ENCODE peak calls at places on chromosomes 4 and X, in four cellular contexts. Y is upper lobe of right lung, X is heart right ventricle, K is MM.1S. J is an unnamed sample.

GRCh38 chr4:102598102-102598758 is 97.1 kb downstream of the NFKB1 start:
- DNase-seq in Y (no peak), X (no peak), K (no peak), J (no peak)

GRCh38 chr4:66688674-66689073 is 856.6 kb downstream of the CENPC start:
- DNase-seq in Y (no peak), X (no peak), K (peak; percentile 27), J (no peak)

GRCh38 chrX:45850197-45850774 is 649.6 kb upstream of the DIPK2B start:
- DNase-seq in Y (no peak), X (no peak), K (peak; percentile 38), J (no peak)

GRCh38 chr4:110636677-110637407 is 14.0 kb upstream of the PITX2 start:
- DNase-seq in Y (no peak), X (no peak), K (no peak), J (no peak)

GRCh38 chrX:111585337-111585736 is 73.9 kb downstream of the SERTM2 start:
- DNase-seq in Y (no peak), X (no peak), K (no peak), J (no peak)

GRCh38 chr4:148415500-148415899 is 26.7 kb downstream of the NR3C2 start:
- DNase-seq in Y (no peak), X (no peak), K (no peak), J (no peak)

GRCh38 chrX:16160729-16161128 is 6.6 kb upstream of the MAGEB17 start:
- DNase-seq in Y (no peak), X (no peak), K (no peak), J (no peak)

GRCh38 chr4:156293657-156294297 is 340.1 kb upstream of the CTSO start:
- DNase-seq in Y (no peak), X (no peak), K (no peak), J (no peak)

GRCh38 chrX:47561653-47562151 is 697 bp downstream of the ARAF start:
- DNase-seq in Y (no peak), X (no peak), K (no peak), J (no peak)

GRCh38 chr4:52408037-52408436 is 251.1 kb downstream of the USP46 start:
- DNase-seq in Y (no peak), X (no peak), K (no peak), J (no peak)

GRCh38 chr4:651884-652642 is 22.0 kb downstream of the ATP5ME start:
- DNase-seq in Y (no peak), X (no peak), K (no peak), J (no peak)

GRCh38 chr4:156686120-156686519 is 285.5 kb downstream of the PDGFC start:
- DNase-seq in Y (no peak), X (no peak), K (no peak), J (no peak)

GRCh38 chrX:150833454-150834056 is 64.9 kb downstream of the CD99L2 start:
- DNase-seq in Y (no peak), X (no peak), K (no peak), J (no peak)

GRCh38 chrX:100745806-100746537 is 14.1 kb upstream of the SYTL4 start:
- DNase-seq in Y (no peak), X (no peak), K (no peak), J (no peak)

GRCh38 chr4:69095301-69095731 is 958 bp upstream of the UGT2B7 start:
- DNase-seq in Y (no peak), X (no peak), K (no peak), J (no peak)

GRCh38 chr4:99855677-99856076 is 38.5 kb downstream of the LAMTOR3 start:
- DNase-seq in Y (no peak), X (no peak), K (peak; percentile 71), J (no peak)

GRCh38 chr4:55398461-55398860 is 2.7 kb downstream of the TMEM165 start:
- DNase-seq in Y (no peak), X (no peak), K (no peak), J (no peak)

GRCh38 chr4:166400270-166400894 is 527.3 kb downstream of the TLL1 start:
- DNase-seq in Y (no peak), X (no peak), K (no peak), J (no peak)

GRCh38 chr4:144302704-144303536 is 162.4 kb upstream of the GYPA start:
- DNase-seq in Y (no peak), X (no peak), K (no peak), J (no peak)

GRCh38 chr4:90357117-90357710 is 230.0 kb downstream of the CCSER1 start:
- DNase-seq in Y (no peak), X (no peak), K (peak; percentile 69), J (no peak)

GRCh38 chr4:102139132-102139573 is 206.1 kb downstream of the SLC39A8 start:
- DNase-seq in Y (no peak), X (no peak), K (no peak), J (no peak)

GRCh38 chr4:4837921-4838601 is 21.4 kb upstream of the MSX1 start:
- DNase-seq in Y (peak; percentile 16), X (no peak), K (no peak), J (no peak)

GRCh38 chr4:1002131-1002630 is 9.0 kb upstream of the SLC26A1 start:
- DNase-seq in Y (peak; percentile 82), X (no peak), K (no peak), J (no peak)

GRCh38 chrX:49039598-49040375 is 3.4 kb downstream of the TFE3 start:
- DNase-seq in Y (peak; percentile 81), X (peak; percentile 46), K (peak; percentile 60), J (peak; percentile 18)

GRCh38 chr4:184614509-184614908 is 34.7 kb downstream of the CASP3 start:
- DNase-seq in Y (no peak), X (no peak), K (no peak), J (no peak)

GRCh38 chr4:2767705-2768074 is 11.6 kb upstream of the TNIP2 start:
- DNase-seq in Y (no peak), X (peak; percentile 79), K (no peak), J (no peak)

GRCh38 chrX:111568356-111568755 is 56.9 kb downstream of the SERTM2 start:
- DNase-seq in Y (no peak), X (no peak), K (no peak), J (no peak)

GRCh38 chrX:55056820-55057690 is 17.8 kb upstream of the PAGE2B start:
- DNase-seq in Y (no peak), X (no peak), K (peak; percentile 28), J (peak; percentile 17)

GRCh38 chr4:91734682-91735081 is 569.1 kb upstream of the GRID2 start:
- DNase-seq in Y (no peak), X (no peak), K (no peak), J (no peak)

GRCh38 chr4:79526970-79527565 is 119.0 kb upstream of the GK2 start:
- DNase-seq in Y (no peak), X (no peak), K (no peak), J (no peak)
- H3K4me3 ChIP-seq in Y (no peak overlapping the region), X (no peak overlapping the region), K (no peak overlapping the region), J (no peak overlapping the region)

GRCh38 chr4:150308824-150309472 is 230.7 kb downstream of the DCLK2 start:
- DNase-seq in Y (no peak), X (no peak), K (no peak), J (no peak)
- H3K4me1 ChIP-seq in Y (peaks cover 5% of the 10 kb centered on the region), X (no peaks in the 10 kb centered on the region), K (no peaks in the 10 kb centered on the region), J (no peaks in the 10 kb centered on the region)

GRCh38 chr4:47830263-47831025 is 7.4 kb downstream of the CORIN start:
- DNase-seq in Y (no peak), X (no peak), K (no peak), J (no peak)
- H3K27ac ChIP-seq in Y (no peak overlapping the region), X (peak overlapping the region; percentile 80), K (no peak overlapping the region), J (no peak overlapping the region)

DNA sequence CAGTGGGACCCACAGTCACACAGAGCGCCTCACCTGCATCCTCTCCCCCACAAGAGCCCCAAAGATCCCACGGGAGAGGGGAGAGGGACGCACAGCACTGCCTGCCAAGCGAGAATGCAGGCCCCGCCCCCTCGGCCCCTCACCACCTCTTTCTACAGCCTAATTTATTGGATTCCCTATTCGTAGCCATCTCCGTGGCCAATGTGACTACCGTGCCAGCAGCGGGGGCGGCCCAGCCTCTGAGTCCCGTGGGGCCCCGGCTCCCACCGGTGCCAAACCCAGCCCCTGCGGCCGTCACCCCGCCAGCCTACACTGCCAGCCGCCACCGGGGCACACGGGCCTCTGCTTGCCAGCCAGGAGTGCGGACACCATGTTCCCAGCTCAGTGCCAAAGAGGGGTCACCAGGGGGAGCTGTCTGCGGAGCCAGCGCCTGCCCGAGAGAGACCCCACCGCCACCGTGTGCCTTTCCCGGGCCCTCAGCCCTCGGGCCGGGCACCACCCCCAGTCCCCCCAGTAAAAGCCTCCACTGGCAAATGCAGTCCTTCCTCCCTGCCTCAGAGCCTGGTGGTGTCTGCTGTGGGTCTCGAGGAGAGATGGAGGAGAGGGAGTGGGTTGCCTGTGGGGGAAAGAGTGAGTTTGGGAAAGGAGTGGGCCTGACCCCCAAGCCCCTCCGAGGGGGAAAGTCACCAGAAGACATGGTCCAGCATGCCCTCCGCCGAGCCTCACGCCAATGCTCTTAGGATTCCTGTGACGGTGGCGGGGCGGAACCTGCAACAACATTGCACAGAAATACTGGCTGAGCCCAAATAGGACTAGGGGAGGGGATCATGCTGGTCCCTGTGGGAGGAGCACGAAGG is 19.6 kb upstream of the PLXNB3 start:
- DNase-seq in Y (no peak), X (no peak), K (no peak), J (no peak)
- H3K4me3 ChIP-seq in Y (peak overlapping the region; percentile 14), X (no peak overlapping the region), K (no peak overlapping the region), J (no peak overlapping the region)

DNA sequence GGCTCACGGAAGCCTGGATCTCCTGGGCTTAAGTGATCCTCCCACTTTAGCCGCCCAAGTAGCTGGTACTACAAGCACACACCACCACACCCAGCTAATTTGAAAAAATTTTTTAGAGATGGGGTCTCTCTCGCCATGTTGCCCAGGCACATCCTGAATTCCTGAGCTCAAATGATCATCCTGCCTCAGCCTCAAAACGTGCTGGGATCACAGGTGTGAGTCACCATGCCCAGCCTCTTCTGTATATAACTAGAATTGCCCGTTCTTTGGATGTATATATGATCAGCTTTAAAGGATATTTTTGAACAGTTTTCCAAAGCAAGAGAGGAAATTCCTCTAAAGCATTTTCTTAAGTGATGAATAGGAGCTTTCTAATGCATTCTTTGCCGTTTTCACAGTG is 22.7 kb downstream of the ZFP42 start:
- DNase-seq in Y (no peak), X (no peak), K (no peak), J (no peak)
- H3K4me1 ChIP-seq in Y (no peaks in the 10 kb centered on the region), X (no peaks in the 10 kb centered on the region), K (no peaks in the 10 kb centered on the region), J (no peaks in the 10 kb centered on the region)

GRCh38 chr4:27176400-27176799 is 315.8 kb downstream of the STIM2 start:
- DNase-seq in Y (no peak), X (no peak), K (peak; percentile 21), J (no peak)

GRCh38 chr4:27181672-27182071 is 321.0 kb downstream of the STIM2 start:
- DNase-seq in Y (no peak), X (no peak), K (no peak), J (no peak)

GRCh38 chr4:27178066-27178465 is 317.4 kb downstream of the STIM2 start:
- DNase-seq in Y (no peak), X (no peak), K (no peak), J (no peak)

GRCh38 chr4:27176881-27177280 is 316.2 kb downstream of the STIM2 start:
- DNase-seq in Y (no peak), X (no peak), K (no peak), J (no peak)
- H3K27ac ChIP-seq in Y (no peak overlapping the region), X (no peak overlapping the region), K (no peak overlapping the region), J (no peak overlapping the region)

GRCh38 chr4:80270321-80270720 is 3.9 kb downstream of the FGF5 start:
- DNase-seq in Y (no peak), X (no peak), K (no peak), J (no peak)

GRCh38 chr4:80268081-80268823 is 1.8 kb downstream of the FGF5 start:
- DNase-seq in Y (no peak), X (no peak), K (no peak), J (no peak)

GRCh38 chr4:80266267-80266901 is at the start of gene FGF5:
- DNase-seq in Y (peak; percentile 67), X (peak; percentile 42), K (peak; percentile 9), J (no peak)

GRCh38 chr4:80266902-80267380 is 477 bp downstream of the FGF5 start:
- DNase-seq in Y (no peak), X (no peak), K (no peak), J (no peak)

GRCh38 chr4:80268936-80269335 is 2.5 kb downstream of the FGF5 start:
- DNase-seq in Y (no peak), X (no peak), K (no peak), J (no peak)
- H3K4me3 ChIP-seq in Y (no peak overlapping the region), X (no peak overlapping the region), K (no peak overlapping the region), J (no peak overlapping the region)

J was measured in effector memory CD4-positive, alpha-beta T cell.